ENCODE peak calls at places on chromosomes 6 and 20, in six cellular contexts. One of them, this sample, is unnamed. For H3K36me3, the result is how much of the 10 kb centered on the place peaks cover.

GRCh38 chr6:157726892-157727628 is 96.0 kb upstream of the SNX9 start:
- DNase-seq in mesendoderm: no peak
- DNase-seq in OCI-LY7: no peak
- DNase-seq in adrenal gland: peak
- DNase-seq in upper lobe of right lung: no peak
- DNase-seq in hepatocyte: no peak
- DNase-seq in this sample: peak

GRCh38 chr6:28281288-28282064 is at the start of gene PGBD1:
- DNase-seq in mesendoderm: peak
- DNase-seq in OCI-LY7: peak
- DNase-seq in adrenal gland: peak
- DNase-seq in upper lobe of right lung: peak
- DNase-seq in hepatocyte: peak
- DNase-seq in this sample: peak

GRCh38 chr6:16440656-16441212 is 202.3 kb downstream of the GMPR start:
- DNase-seq in mesendoderm: no peak
- DNase-seq in OCI-LY7: no peak
- DNase-seq in adrenal gland: no peak
- DNase-seq in upper lobe of right lung: no peak
- DNase-seq in hepatocyte: no peak
- DNase-seq in this sample: no peak

GRCh38 chr20:25046736-25047666 is 10.9 kb downstream of the ACSS1 start:
- DNase-seq in mesendoderm: no peak
- DNase-seq in OCI-LY7: no peak
- DNase-seq in adrenal gland: no peak
- DNase-seq in upper lobe of right lung: peak
- DNase-seq in hepatocyte: no peak
- DNase-seq in this sample: no peak

GRCh38 chr20:58650776-58651547 is at the start of gene STX16:
- DNase-seq in mesendoderm: peak
- DNase-seq in OCI-LY7: peak
- DNase-seq in adrenal gland: peak
- DNase-seq in upper lobe of right lung: peak
- DNase-seq in hepatocyte: peak
- DNase-seq in this sample: peak

GRCh38 chr20:11235058-11235457 is 561.3 kb upstream of the JAG1 start:
- DNase-seq in mesendoderm: peak
- DNase-seq in OCI-LY7: no peak
- DNase-seq in adrenal gland: no peak
- DNase-seq in upper lobe of right lung: no peak
- DNase-seq in hepatocyte: no peak
- DNase-seq in this sample: no peak

GRCh38 chr6:104940881-104941693 is 15.8 kb upstream of the LIN28B start:
- DNase-seq in mesendoderm: peak
- DNase-seq in OCI-LY7: no peak
- DNase-seq in adrenal gland: peak
- DNase-seq in upper lobe of right lung: no peak
- DNase-seq in hepatocyte: peak
- DNase-seq in this sample: no peak

GRCh38 chr20:45308078-45308778 is at the start of gene MATN4:
- DNase-seq in mesendoderm: peak
- DNase-seq in OCI-LY7: no peak
- DNase-seq in adrenal gland: no peak
- DNase-seq in upper lobe of right lung: peak
- DNase-seq in hepatocyte: no peak
- DNase-seq in this sample: peak

GRCh38 chr20:38173237-38174156 is 8.4 kb upstream of the TGM2 start:
- DNase-seq in mesendoderm: no peak
- DNase-seq in OCI-LY7: no peak
- DNase-seq in adrenal gland: no peak
- DNase-seq in upper lobe of right lung: peak
- DNase-seq in hepatocyte: peak
- DNase-seq in this sample: peak

GRCh38 chr6:151417477-151417876 is 26.1 kb upstream of the ZBTB2 start:
- DNase-seq in mesendoderm: no peak
- DNase-seq in OCI-LY7: no peak
- DNase-seq in adrenal gland: no peak
- DNase-seq in upper lobe of right lung: no peak
- DNase-seq in hepatocyte: no peak
- DNase-seq in this sample: no peak

DNA sequence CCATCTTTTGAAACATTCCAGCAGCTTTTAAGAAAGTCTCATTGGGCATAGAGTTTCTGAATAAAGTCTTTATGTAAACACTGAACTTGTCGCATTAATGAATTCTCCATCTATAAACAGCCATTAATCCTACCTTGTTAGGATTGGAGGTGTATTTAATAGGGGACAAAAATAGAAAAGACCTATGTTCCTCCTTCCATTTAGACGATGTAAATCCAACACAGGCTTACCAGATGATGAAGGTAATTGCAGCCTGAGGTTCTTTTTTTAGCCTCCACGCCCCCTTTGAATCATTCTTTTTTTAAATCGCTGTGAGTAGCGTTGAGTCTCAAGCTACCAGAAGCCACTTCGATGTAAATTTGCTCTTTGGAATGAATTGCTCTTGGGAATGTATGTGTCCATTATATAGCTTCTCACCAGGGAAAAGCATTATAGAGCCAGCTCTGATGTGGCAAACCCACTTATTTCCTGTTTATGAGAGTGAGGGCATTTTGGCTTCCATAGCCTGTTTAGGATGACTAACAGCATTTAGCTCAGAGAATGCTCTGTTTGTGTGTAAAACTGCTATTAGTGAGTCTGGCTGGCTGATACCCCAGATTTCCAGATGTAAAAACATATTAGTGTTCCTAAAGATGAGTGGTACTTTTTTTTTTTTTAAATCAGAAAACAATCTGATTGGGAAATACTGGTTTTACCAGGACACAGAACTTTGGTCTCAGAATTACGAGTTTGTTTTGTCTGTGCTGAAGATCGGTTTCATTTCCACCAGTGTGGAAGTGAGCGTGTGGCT is 74.9 kb upstream of the CLDN20 start:
- DNase-seq in mesendoderm: no peak
- DNase-seq in OCI-LY7: no peak
- DNase-seq in adrenal gland: no peak
- DNase-seq in upper lobe of right lung: no peak
- DNase-seq in hepatocyte: peak
- DNase-seq in this sample: no peak
- H3K36me3 ChIP-seq in mesendoderm: under half
- H3K36me3 ChIP-seq in OCI-LY7: under half
- H3K36me3 ChIP-seq in adrenal gland: under half
- H3K36me3 ChIP-seq in upper lobe of right lung: under half
- H3K36me3 ChIP-seq in hepatocyte: under half
- H3K36me3 ChIP-seq in this sample: under half

DNA sequence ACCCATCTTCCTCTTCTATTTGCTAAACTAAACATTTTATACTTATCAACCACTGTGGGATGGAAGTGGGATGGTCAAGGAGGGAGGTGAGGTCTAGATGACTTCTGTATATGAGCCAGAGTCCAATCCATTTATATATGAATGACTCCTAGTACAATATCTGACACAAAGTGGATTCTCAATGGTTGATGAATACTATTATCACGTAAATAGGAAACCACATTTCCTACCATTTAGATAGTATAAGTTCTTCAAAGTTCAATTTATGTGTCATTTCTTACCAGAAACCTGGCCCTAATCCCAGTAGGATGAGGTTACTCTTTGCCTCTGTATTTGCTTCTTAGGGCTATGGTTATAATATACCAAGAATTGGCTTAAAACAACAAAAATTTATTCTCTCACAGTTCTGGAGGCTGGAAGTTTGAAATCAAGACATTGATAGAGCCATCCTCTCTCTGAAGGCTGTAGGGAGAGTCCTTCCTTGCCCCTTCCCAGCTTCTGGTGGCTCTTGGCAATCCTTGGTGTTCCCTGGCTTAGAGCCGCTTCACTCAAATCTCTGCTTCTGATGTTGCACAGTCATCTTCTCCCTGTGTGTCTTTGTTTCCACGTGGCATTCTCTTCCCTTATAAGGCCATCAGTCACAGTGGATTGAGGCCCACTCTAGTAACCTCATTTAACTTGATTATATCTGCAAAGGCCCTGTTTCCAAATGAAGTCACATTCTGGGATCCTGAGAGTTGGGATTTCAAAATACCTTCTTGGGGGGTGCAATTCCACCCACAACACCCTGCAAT is 41.0 kb upstream of the RAB23 start:
- DNase-seq in mesendoderm: no peak
- DNase-seq in OCI-LY7: no peak
- DNase-seq in adrenal gland: no peak
- DNase-seq in upper lobe of right lung: no peak
- DNase-seq in hepatocyte: no peak
- DNase-seq in this sample: no peak
- H3K27ac ChIP-seq in mesendoderm: no peak
- H3K27ac ChIP-seq in OCI-LY7: no peak
- H3K27ac ChIP-seq in adrenal gland: no peak
- H3K27ac ChIP-seq in upper lobe of right lung: no peak
- H3K27ac ChIP-seq in hepatocyte: peak
- H3K27ac ChIP-seq in this sample: no peak

DNA sequence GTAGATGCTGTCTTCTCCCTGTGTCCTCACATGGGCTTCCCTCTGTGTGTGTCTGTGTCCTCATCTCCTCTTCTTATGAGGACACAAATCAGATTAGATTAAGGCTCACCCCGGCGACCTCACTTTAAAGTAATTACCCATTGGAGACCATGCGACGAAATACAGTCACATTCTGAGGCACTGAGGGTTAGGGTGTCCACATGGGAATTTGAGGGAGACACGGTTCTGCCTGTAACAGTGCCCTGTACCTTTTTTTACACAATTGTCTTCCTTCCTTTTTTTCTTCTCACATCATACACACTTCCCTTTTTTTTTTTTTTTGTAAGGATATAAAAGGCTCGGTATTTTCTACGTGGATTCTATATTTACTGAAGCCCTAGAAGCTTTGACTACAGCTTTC is 48.9 kb downstream of the DEK start:
- DNase-seq in mesendoderm: no peak
- DNase-seq in OCI-LY7: peak
- DNase-seq in adrenal gland: no peak
- DNase-seq in upper lobe of right lung: no peak
- DNase-seq in hepatocyte: no peak
- DNase-seq in this sample: no peak
- H3K36me3 ChIP-seq in mesendoderm: under half
- H3K36me3 ChIP-seq in OCI-LY7: half or more
- H3K36me3 ChIP-seq in adrenal gland: under half
- H3K36me3 ChIP-seq in upper lobe of right lung: under half
- H3K36me3 ChIP-seq in hepatocyte: under half
- H3K36me3 ChIP-seq in this sample: under half

DNA sequence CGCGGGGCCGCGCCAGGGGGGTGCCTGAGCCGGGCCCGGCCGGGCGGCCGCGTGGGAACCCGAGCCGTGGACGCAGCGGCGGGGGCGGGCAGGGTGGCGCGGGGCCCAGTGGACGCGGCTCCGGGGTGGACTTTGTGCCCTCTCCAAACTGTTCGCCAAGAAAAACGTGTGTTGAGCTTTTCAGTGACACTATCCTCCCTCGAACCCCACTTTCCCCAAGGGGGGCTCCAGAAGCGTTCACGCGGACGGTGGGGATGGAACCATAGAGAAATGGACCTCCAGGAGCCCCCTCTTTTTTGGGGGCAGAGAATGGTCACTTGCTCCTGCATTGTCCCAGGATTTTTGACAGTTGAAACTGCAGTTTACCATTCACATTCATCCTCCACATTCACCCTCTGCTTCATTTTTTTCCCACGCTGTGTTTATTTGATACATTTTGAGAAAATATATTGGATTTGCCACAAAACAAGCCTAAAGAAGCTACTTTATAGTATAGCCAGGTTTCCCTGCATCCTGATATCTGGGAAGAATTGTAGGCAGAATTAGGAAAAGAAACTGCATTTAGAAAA is 2.8 kb upstream of the HIVEP1 start:
- DNase-seq in mesendoderm: no peak
- DNase-seq in OCI-LY7: no peak
- DNase-seq in adrenal gland: no peak
- DNase-seq in upper lobe of right lung: no peak
- DNase-seq in hepatocyte: no peak
- DNase-seq in this sample: no peak
- H3K27ac ChIP-seq in mesendoderm: peak
- H3K27ac ChIP-seq in OCI-LY7: peak
- H3K27ac ChIP-seq in adrenal gland: no peak
- H3K27ac ChIP-seq in upper lobe of right lung: peak
- H3K27ac ChIP-seq in hepatocyte: peak
- H3K27ac ChIP-seq in this sample: peak

This sample was measured in body of pancreas.